ENCODE peak calls at places on chromosomes 5 and 9, in eight cellular contexts. P is CD8-positive, alpha-beta T cell; M is cardiac muscle cell; I is uterus; J is dorsolateral prefrontal cortex; S is heart right ventricle; A is tibial artery; W is body of pancreas. U is an unnamed sample.

GRCh38 chr5:150627731-150628545 is 12.5 kb upstream of the SYNPO start:
- DNase-seq in P (no peak), I (no peak), W (no peak), J (no peak), A (peak), M (peak), S (no peak), U (no peak)

GRCh38 chr9:126151671-126152050 is 175.0 kb upstream of the MVB12B start:
- DNase-seq in W (no peak), P (peak), S (no peak), A (peak), M (peak), J (peak), I (no peak), U (no peak)

GRCh38 chr5:14522721-14523120 is 58.9 kb upstream of the OTULINL start:
- DNase-seq in P (no peak), A (no peak), I (no peak), J (no peak), S (no peak), M (no peak), W (no peak), U (no peak)

GRCh38 chr5:153515269-153515668 is 24.8 kb downstream of the GRIA1 start:
- DNase-seq in W (no peak), I (no peak), A (no peak), J (no peak), S (no peak), M (peak), P (no peak), U (no peak)

GRCh38 chr9:76534031-76534430 is 75.0 kb downstream of the GCNT1 start:
- DNase-seq in P (no peak), S (no peak), A (no peak), M (peak), W (no peak), J (no peak), I (no peak), U (no peak)

GRCh38 chr5:105931782-105932489 is 1738.8 kb downstream of the EFNA5 start:
- DNase-seq in P (no peak), A (no peak), J (no peak), S (no peak), I (no peak), M (peak), W (no peak), U (no peak)

GRCh38 chr5:178319541-178320041 is 87.0 kb upstream of the PHYKPL start:
- DNase-seq in W (no peak), J (no peak), I (no peak), A (no peak), S (no peak), P (no peak), M (no peak), U (no peak)

GRCh38 chr9:97766092-97766491 is 69.0 kb upstream of the XPA start:
- DNase-seq in W (no peak), M (peak), S (no peak), J (no peak), I (no peak), A (no peak), P (no peak), U (no peak)

GRCh38 chr5:163585206-163585605 is 79.8 kb downstream of the MAT2B start:
- DNase-seq in I (no peak), S (no peak), J (no peak), P (no peak), A (no peak), M (no peak), W (no peak), U (peak)

GRCh38 chr5:174093132-174093531 is 47.6 kb downstream of the NSG2 start:
- DNase-seq in P (no peak), J (no peak), A (no peak), I (no peak), S (no peak), M (no peak), W (no peak), U (no peak)

GRCh38 chr5:174086751-174087150 is 41.2 kb downstream of the NSG2 start:
- DNase-seq in M (peak), J (no peak), W (no peak), I (no peak), P (no peak), A (no peak), S (no peak), U (no peak)

GRCh38 chr5:174091006-174091578 is 45.6 kb downstream of the NSG2 start:
- DNase-seq in A (no peak), M (no peak), I (no peak), S (no peak), J (peak), W (no peak), P (no peak), U (no peak)

GRCh38 chr5:174087783-174088182 is 42.3 kb downstream of the NSG2 start:
- DNase-seq in M (no peak), A (no peak), W (no peak), J (no peak), S (no peak), I (no peak), P (no peak), U (no peak)

DNA sequence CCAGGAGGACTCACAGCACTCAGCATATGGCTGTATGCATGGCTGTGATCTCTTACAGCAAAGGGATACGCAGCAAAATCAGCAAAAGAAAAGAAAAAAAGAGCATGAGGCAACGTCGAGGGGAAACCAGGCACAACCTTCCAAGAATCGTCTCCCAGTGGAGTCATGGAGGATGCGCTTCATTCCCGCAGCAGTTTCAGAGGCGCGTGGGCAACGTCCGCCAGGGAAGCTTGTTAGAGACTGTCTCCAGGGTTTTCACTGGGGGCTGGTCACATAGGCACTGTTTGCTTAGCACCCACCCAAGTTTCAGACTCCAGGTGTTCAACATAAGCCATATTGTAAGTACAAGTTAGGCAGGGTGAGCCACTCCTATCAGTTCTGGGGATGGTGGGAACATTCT is 44.6 kb downstream of the NSG2 start:
- DNase-seq in M (no peak), W (no peak), P (no peak), I (no peak), S (no peak), A (no peak), J (no peak), U (no peak)
- TF ChIP-seq CTCF in M (no peak), W (no peak), P (no peak), I (no peak), S (no peak), A (no peak), J (no peak), U (no peak)

DNA sequence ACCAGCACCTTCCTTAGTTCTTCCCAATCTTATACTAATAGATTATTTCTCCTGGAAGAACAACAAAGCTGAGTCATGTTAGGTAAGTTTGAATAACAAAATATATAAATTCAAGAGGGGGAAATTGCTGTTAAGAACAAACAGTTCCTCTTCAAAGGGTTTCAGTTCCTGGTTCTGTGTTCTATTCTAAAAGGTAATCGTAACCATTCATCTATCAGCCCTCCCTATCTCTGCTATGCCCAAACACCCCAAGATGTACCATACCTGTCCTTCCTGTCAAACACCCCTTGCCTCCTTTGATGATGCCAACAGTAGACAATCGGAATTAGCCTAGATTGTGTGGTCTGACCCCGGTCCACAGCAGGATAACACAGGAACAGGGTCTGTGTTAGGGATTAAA is 4.2 kb upstream of the RNF180 start:
- DNase-seq in M (no peak), I (no peak), S (no peak), J (no peak), P (no peak), W (no peak), A (no peak), U (no peak)
- H3K4me3 ChIP-seq in M (no peak), I (no peak), S (no peak), J (no peak), P (no peak), W (no peak), A (peak), U (no peak)

GRCh38 chr9:121638901-121639592 is 12.4 kb upstream of the DAB2IP start:
- DNase-seq in W (no peak), M (no peak), P (no peak), S (no peak), I (no peak), J (no peak), A (no peak), U (no peak)

GRCh38 chr9:121638399-121638798 is 13.0 kb upstream of the DAB2IP start:
- DNase-seq in I (no peak), P (no peak), J (no peak), S (no peak), A (no peak), W (no peak), M (no peak), U (no peak)

GRCh38 chr9:121636411-121636865 is 15.0 kb upstream of the DAB2IP start:
- DNase-seq in S (no peak), J (no peak), M (peak), P (no peak), I (peak), W (no peak), A (peak), U (no peak)

GRCh38 chr9:121636978-121637377 is 14.5 kb upstream of the DAB2IP start:
- DNase-seq in J (no peak), A (no peak), I (no peak), P (no peak), W (no peak), M (no peak), S (no peak), U (no peak)

DNA sequence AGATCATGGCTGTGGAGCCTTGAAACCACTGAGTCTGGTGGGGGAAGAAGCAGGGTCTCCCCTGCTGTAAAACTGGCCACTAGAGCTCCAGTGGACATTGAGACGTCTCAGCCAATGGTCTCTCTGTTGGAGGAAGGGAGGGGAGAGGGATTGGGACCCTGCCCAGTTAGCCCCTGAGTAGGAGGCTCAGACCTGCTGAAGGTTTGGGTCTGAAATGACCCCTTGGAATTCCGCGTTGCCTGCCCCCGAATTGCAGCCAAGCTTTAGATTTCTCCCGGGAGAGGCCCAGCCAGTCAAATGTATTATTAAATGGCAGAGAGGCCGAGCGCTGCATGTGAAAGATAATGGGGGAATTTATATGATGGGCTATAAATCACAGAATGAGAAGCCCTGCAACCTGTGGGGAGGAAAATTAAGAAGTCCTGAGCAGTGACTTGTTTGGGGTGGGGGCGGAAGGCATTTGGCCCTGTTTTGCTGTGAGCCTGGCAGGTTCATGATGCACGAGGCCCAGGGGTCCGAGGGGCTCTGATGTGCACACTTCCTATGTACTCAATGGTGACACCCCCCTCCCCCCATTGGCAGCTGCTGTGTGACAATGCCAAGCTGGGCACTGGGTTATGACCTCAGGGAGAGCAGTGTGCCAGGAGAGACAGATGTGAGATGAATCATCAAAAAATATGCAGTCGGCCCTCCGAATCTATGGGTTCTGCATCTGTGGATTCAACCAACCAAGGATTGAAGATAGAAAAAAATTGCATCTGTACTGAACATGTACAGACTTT is 13.8 kb upstream of the DAB2IP start:
- DNase-seq in S (no peak), J (peak), W (no peak), P (no peak), M (peak), A (no peak), I (no peak), U (peak)
- H3K27ac ChIP-seq in S (no peak), J (peak), W (peak), P (no peak), M (no peak), A (no peak), I (peak), U (no peak)

GRCh38 chr9:121985792-121986494 is 107.2 kb downstream of the TTLL11 start:
- DNase-seq in I (no peak), S (peak), P (no peak), A (peak), M (peak), W (no peak), J (peak), U (no peak)
- TF ChIP-seq CTCF in I (no peak), S (peak), P (no peak), A (no peak), M (peak), W (no peak), J (no peak), U (no peak)

GRCh38 chr5:88888291-88888690 is 5.3 kb upstream of the MEF2C start:
- DNase-seq in W (no peak), P (no peak), M (no peak), S (no peak), J (no peak), A (no peak), I (no peak), U (no peak)
- H3K4me3 ChIP-seq in W (no peak), P (no peak), M (peak), S (no peak), J (peak), A (peak), I (peak), U (no peak)

GRCh38 chr9:90659626-90660364 is 17.2 kb upstream of the DIRAS2 start:
- DNase-seq in M (peak), J (no peak), W (no peak), S (no peak), P (no peak), A (no peak), I (no peak), U (no peak)
- H3K27ac ChIP-seq in M (no peak), J (peak), W (no peak), S (no peak), P (no peak), A (no peak), I (no peak), U (no peak)

GRCh38 chr5:102536323-102536928 is 37.6 kb upstream of the SLCO6A1 start:
- DNase-seq in A (no peak), S (no peak), J (no peak), W (no peak), M (peak), P (no peak), I (no peak), U (no peak)
- TF ChIP-seq CTCF in A (peak), S (peak), J (peak), W (peak), M (peak), P (peak), I (no peak), U (peak)

GRCh38 chr5:145855842-145856267 is 17.0 kb downstream of the GRXCR2 start:
- DNase-seq in M (no peak), J (no peak), A (no peak), S (no peak), W (no peak), P (no peak), I (no peak), U (no peak)
- H3K4me3 ChIP-seq in M (no peak), J (peak), A (peak), S (no peak), W (no peak), P (no peak), I (no peak), U (peak)